ENCODE peak calls at places on chromosomes 4 and X, in four cellular contexts. H is M059J, V is iPS DF 19.7, A is NCI-H1105. X is an unnamed sample.

GRCh38 chrX:40871385-40872082 is 136.2 kb upstream of the MED14 start:
- DNase-seq in H (peak), V (no peak), A (no peak), X (peak)

GRCh38 chr4:145619639-145619996 is 433 bp downstream of the MMAA start:
- DNase-seq in A (no peak), V (no peak), H (peak), X (no peak)

GRCh38 chr4:69095301-69095731 is 958 bp upstream of the UGT2B7 start:
- DNase-seq in V (no peak), A (no peak), H (no peak), X (peak)

GRCh38 chr4:105662935-105663675 is 45.4 kb downstream of the INTS12 start:
- DNase-seq in A (no peak), H (no peak), V (no peak), X (no peak)

GRCh38 chr4:92952426-92952825 is 648.7 kb downstream of the GRID2 start:
- DNase-seq in V (no peak), H (no peak), A (no peak), X (no peak)

GRCh38 chr4:41318839-41319530 is 62.3 kb downstream of the UCHL1 start:
- DNase-seq in V (no peak), H (peak), A (no peak), X (peak)

GRCh38 chr4:109185548-109185947 is 116.9 kb downstream of the COL25A1 start:
- DNase-seq in A (no peak), V (no peak), H (no peak), X (no peak)

GRCh38 chrX:153689654-153690465 is 2.1 kb downstream of the SLC6A8 start:
- DNase-seq in V (no peak), A (no peak), H (peak), X (peak)

GRCh38 chrX:6053126-6053625 is 175.5 kb downstream of the NLGN4X start:
- DNase-seq in A (peak), H (no peak), V (no peak), X (no peak)

GRCh38 chr4:168791376-168791775 is 218.7 kb downstream of the CBR4 start:
- DNase-seq in V (no peak), H (no peak), A (no peak), X (no peak)

GRCh38 chr4:102527695-102528094 is 26.5 kb downstream of the NFKB1 start:
- DNase-seq in H (no peak), A (no peak), V (no peak), X (no peak)